ENCODE peak calls at places on chromosomes 3 and 15, in nine cellular contexts. L is GM23248, H is HCT116, G is H9, O is fibroblast of lung, P is Karpas-422, V is mammary epithelial cell, M is neuronal stem cell, X is astrocyte. B is an unnamed sample.

GRCh38 chr15:72890043-72890442 is 106.5 kb upstream of the ADPGK start:
- DNase-seq in L (no peak), H (no peak), X (no peak), M (no peak), G (no peak), P (no peak), O (no peak), V (no peak), B (no peak)

GRCh38 chr15:32028921-32029320 is 1.4 kb upstream of the CHRNA7 start:
- DNase-seq in M (peak; percentile 49), V (no peak), L (no peak), G (peak; percentile 73), H (no peak), O (no peak), X (no peak), P (no peak), B (no peak)

GRCh38 chr15:90561344-90562244 is 31.9 kb downstream of the CRTC3 start:
- DNase-seq in M (no peak), P (no peak), V (no peak), X (no peak), G (no peak), O (peak; percentile 88), H (no peak), L (peak; percentile 70), B (no peak)

GRCh38 chr3:110493752-110494151 is 577.9 kb upstream of the NECTIN3 start:
- DNase-seq in V (no peak), G (no peak), O (no peak), M (no peak), P (no peak), H (no peak), X (no peak), L (no peak), B (no peak)

GRCh38 chr3:129651316-129652202 is 45.1 kb upstream of the PLXND1 start:
- DNase-seq in O (peak; percentile 70), M (no peak), G (peak; percentile 71), P (no peak), L (peak; percentile 69), H (peak; percentile 59), X (peak; percentile 90), V (peak; percentile 79), B (no peak)

GRCh38 chr15:27989428-27989827 is 109.7 kb downstream of the OCA2 start:
- DNase-seq in H (no peak), V (no peak), G (no peak), L (no peak), P (no peak), O (no peak), X (no peak), M (no peak), B (no peak)

GRCh38 chr3:100425321-100425720 is 24.0 kb downstream of the LNP1 start:
- DNase-seq in V (peak; percentile 75), H (no peak), O (no peak), M (no peak), L (no peak), P (no peak), X (no peak), G (no peak), B (no peak)

GRCh38 chr3:58204713-58205112 is 6.1 kb downstream of the DNASE1L3 start:
- DNase-seq in M (no peak), O (no peak), P (no peak), V (no peak), H (no peak), L (no peak), G (no peak), X (no peak), B (no peak)

GRCh38 chr15:22263738-22264137 is 183.4 kb downstream of the OR4M2 start:
- DNase-seq in G (no peak), V (no peak), H (no peak), M (no peak), L (no peak), X (no peak), P (no peak), O (no peak), B (no peak)

GRCh38 chr3:177608443-177608842 is 411.2 kb upstream of the TBL1XR1 start:
- DNase-seq in L (no peak), M (no peak), V (no peak), O (no peak), X (no peak), H (no peak), G (no peak), P (no peak), B (no peak)

GRCh38 chr3:28077566-28077965 is 163.9 kb upstream of the CMC1 start:
- DNase-seq in G (peak; percentile 59), L (peak; percentile 68), V (peak; percentile 1), H (peak; percentile 12), P (no peak), O (peak; percentile 18), M (peak; percentile 40), X (peak; percentile 3), B (peak; percentile 62)

GRCh38 chr3:193236990-193237389 is 4.0 kb upstream of the PLAAT1 start:
- DNase-seq in V (no peak), M (no peak), L (no peak), P (no peak), X (no peak), H (no peak), O (no peak), G (no peak), B (no peak)
- H3K9ac ChIP-seq in V (no peak overlapping the region), M (no peak overlapping the region), L (no peak overlapping the region), P (no peak overlapping the region), X (no peak overlapping the region), H (no peak overlapping the region), O (no peak overlapping the region), G (no peak overlapping the region), B (no peak overlapping the region)

GRCh38 chr3:25849101-25849500 is 59.2 kb downstream of the OXSM start:
- DNase-seq in X (no peak), V (no peak), G (no peak), P (no peak), M (no peak), O (no peak), L (no peak), H (no peak), B (peak; percentile 45)
- H3K27ac ChIP-seq in X (no peak overlapping the region), V (no peak overlapping the region), G (no peak overlapping the region), P (no peak overlapping the region), M (no peak overlapping the region), O (no peak overlapping the region), L (no peak overlapping the region), H (no peak overlapping the region), B (no peak overlapping the region)

GRCh38 chr3:159872374-159873109 is 116.1 kb upstream of the IL12A start:
- DNase-seq in G (no peak), H (peak; percentile 86), L (peak; percentile 92), X (peak; percentile 90), P (no peak), V (peak; percentile 91), M (no peak), O (peak; percentile 84), B (no peak)
- H3K9ac ChIP-seq in G (no peak overlapping the region), H (peak overlapping the region; percentile 2), L (peak overlapping the region; percentile 2), X (peak overlapping the region; percentile 61), P (no peak overlapping the region), V (no peak overlapping the region), M (no peak overlapping the region), O (no peak overlapping the region), B (no peak overlapping the region)

DNA sequence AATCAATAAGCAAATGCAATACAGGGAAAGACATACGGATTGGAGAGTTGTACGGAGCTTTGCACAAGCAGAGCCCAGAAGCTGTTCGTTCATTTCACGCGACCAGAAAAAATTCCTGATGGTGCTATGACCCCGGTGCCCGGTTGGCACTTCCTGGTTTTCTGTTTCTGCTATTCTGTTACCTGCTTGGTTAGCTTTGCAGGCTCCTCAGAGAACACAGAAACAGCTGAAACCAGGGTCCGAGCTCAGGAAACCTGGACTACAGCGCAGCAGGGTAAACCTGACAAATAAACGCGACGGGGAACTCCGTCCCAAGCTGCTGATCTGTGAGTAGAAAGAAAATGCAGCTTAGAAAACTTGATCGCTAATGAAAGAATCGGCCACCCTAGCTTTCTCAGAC is 893 bp downstream of the CNTN3 start:
- DNase-seq in O (no peak), L (peak; percentile 56), M (no peak), P (no peak), H (no peak), V (peak; percentile 60), X (no peak), G (no peak), B (no peak)
- H3K27ac ChIP-seq in O (no peak overlapping the region), L (peak overlapping the region; percentile 57), M (no peak overlapping the region), P (no peak overlapping the region), H (no peak overlapping the region), V (peak overlapping the region; percentile 98), X (no peak overlapping the region), G (no peak overlapping the region), B (peak overlapping the region; percentile 14)

GRCh38 chr3:172139528-172140276 is 100.3 kb downstream of the FNDC3B start:
- DNase-seq in H (no peak), G (no peak), P (no peak), L (no peak), M (no peak), X (no peak), O (no peak), V (no peak), B (no peak)

GRCh38 chr3:172140499-172141391 is 101.4 kb downstream of the FNDC3B start:
- DNase-seq in G (no peak), V (peak; percentile 97), P (no peak), O (peak; percentile 97), H (no peak), M (no peak), X (peak; percentile 99), L (peak; percentile 90), B (no peak)

GRCh38 chr3:172143739-172144497 is 104.5 kb downstream of the FNDC3B start:
- DNase-seq in P (no peak), V (no peak), X (no peak), L (no peak), H (no peak), G (no peak), O (no peak), M (no peak), B (no peak)

GRCh38 chr3:172143060-172143451 is 103.7 kb downstream of the FNDC3B start:
- DNase-seq in V (no peak), G (no peak), H (no peak), P (no peak), O (no peak), L (no peak), M (no peak), X (no peak), B (no peak)

DNA sequence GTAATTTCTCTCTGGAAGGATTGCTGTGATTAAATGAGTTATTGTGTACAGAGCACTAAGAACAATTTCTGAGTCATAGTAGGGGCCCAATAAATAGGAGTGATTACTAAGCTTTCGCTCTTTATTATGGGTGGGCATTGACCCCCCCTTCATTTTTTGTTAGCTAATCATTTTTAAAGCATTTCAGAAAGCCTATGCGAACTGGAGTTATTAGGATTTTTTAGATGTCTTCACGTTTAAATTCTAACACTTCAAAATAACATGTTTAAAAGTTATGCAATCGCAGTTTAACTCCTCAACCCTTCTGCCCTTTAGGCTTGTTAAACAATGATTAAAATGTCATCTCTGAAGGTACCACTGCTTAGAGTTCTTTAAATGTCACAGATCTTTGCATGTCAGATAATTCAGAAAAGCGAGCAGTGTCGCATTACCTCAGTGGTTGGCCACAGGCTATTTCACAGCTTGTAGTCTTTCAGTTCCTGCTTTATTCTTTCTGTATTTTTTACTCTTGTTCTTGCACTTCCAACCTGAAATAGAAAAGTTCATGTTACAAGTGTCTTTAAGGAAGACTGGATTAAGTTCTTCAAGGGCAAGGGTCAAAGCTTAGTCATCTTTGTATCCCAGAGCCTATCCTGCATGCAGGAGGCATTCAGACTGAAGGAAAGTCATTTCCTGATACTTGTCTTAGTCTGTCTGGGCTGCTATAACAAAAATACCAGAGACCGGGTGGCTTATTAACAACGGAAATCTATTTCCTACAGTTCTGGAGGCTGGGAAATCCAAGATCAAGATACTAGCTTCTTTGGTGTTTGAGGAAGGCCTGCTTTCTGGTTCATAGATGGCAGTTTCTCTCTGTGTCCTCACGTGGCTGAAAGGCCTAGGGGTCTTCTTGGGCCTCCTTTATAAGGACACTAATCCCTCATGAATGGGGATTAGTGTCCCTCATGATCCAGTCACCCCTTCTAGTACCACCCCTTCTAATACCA is 103.0 kb downstream of the FNDC3B start:
- DNase-seq in X (peak; percentile 90), G (no peak), P (peak; percentile 69), M (no peak), V (peak; percentile 74), H (no peak), L (peak; percentile 77), O (peak; percentile 86), B (no peak)
- H3K9ac ChIP-seq in X (peak overlapping the region; percentile 63), G (no peak overlapping the region), P (no peak overlapping the region), M (no peak overlapping the region), V (peak overlapping the region; percentile 7), H (no peak overlapping the region), L (peak overlapping the region; percentile 59), O (no peak overlapping the region), B (no peak overlapping the region)

B was measured in kidney.